ENCODE peak calls at places on chromosome 4, in six cellular contexts. One of them, this sample, is unnamed.
A peak's percentile ranks its signal among the peaks of the same experiment; 100 is the strongest.

GRCh38 chr4:104896623-104897296 is 249.9 kb upstream of the TET2 start:
- DNase-seq in lung: no peak
- DNase-seq in fibroblast of pulmonary artery: no peak
- DNase-seq in brain microvascular endothelial cell: no peak
- DNase-seq in left lung: no peak
- DNase-seq in foreskin fibroblast: no peak
- DNase-seq in this sample: no peak

GRCh38 chr4:175823015-175823741 is 11.1 kb upstream of the GPM6A start:
- DNase-seq in lung: no peak
- DNase-seq in fibroblast of pulmonary artery: no peak
- DNase-seq in brain microvascular endothelial cell: no peak
- DNase-seq in left lung: no peak
- DNase-seq in foreskin fibroblast: no peak
- DNase-seq in this sample: no peak

GRCh38 chr4:17152941-17153340 is 254.5 kb upstream of the LDB2 start:
- DNase-seq in lung: no peak
- DNase-seq in fibroblast of pulmonary artery: no peak
- DNase-seq in brain microvascular endothelial cell: no peak
- DNase-seq in left lung: no peak
- DNase-seq in foreskin fibroblast: no peak
- DNase-seq in this sample: no peak

GRCh38 chr4:145618210-145618911 is 824 bp upstream of the MMAA start:
- DNase-seq in lung: no peak
- DNase-seq in fibroblast of pulmonary artery: peak; percentile 35
- DNase-seq in brain microvascular endothelial cell: no peak
- DNase-seq in left lung: no peak
- DNase-seq in foreskin fibroblast: no peak
- DNase-seq in this sample: no peak

GRCh38 chr4:79298484-79298883 is 27.4 kb downstream of the NAA11 start:
- DNase-seq in lung: no peak
- DNase-seq in fibroblast of pulmonary artery: no peak
- DNase-seq in brain microvascular endothelial cell: no peak
- DNase-seq in left lung: no peak
- DNase-seq in foreskin fibroblast: no peak
- DNase-seq in this sample: no peak

GRCh38 chr4:130028552-130028951 is 932.6 kb downstream of the C4orf33 start:
- DNase-seq in lung: no peak
- DNase-seq in fibroblast of pulmonary artery: no peak
- DNase-seq in brain microvascular endothelial cell: no peak
- DNase-seq in left lung: no peak
- DNase-seq in foreskin fibroblast: no peak
- DNase-seq in this sample: no peak

GRCh38 chr4:137370206-137370633 is 162.1 kb downstream of the PCDH18 start:
- DNase-seq in lung: no peak
- DNase-seq in fibroblast of pulmonary artery: peak; percentile 65
- DNase-seq in brain microvascular endothelial cell: no peak
- DNase-seq in left lung: no peak
- DNase-seq in foreskin fibroblast: peak; percentile 71
- DNase-seq in this sample: peak; percentile 71

GRCh38 chr4:128859887-128860774 is 50.6 kb downstream of the JADE1 start:
- DNase-seq in lung: no peak
- DNase-seq in fibroblast of pulmonary artery: peak; percentile 63
- DNase-seq in brain microvascular endothelial cell: no peak
- DNase-seq in left lung: no peak
- DNase-seq in foreskin fibroblast: peak; percentile 69
- DNase-seq in this sample: no peak

GRCh38 chr4:109875106-109875505 is 27.2 kb downstream of the LRIT3 start:
- DNase-seq in lung: no peak
- DNase-seq in fibroblast of pulmonary artery: no peak
- DNase-seq in brain microvascular endothelial cell: no peak
- DNase-seq in left lung: no peak
- DNase-seq in foreskin fibroblast: no peak
- DNase-seq in this sample: no peak

GRCh38 chr4:119105605-119106004 is 30.0 kb upstream of the MYOZ2 start:
- DNase-seq in lung: no peak
- DNase-seq in fibroblast of pulmonary artery: peak; percentile 53
- DNase-seq in brain microvascular endothelial cell: no peak
- DNase-seq in left lung: no peak
- DNase-seq in foreskin fibroblast: peak; percentile 21
- DNase-seq in this sample: no peak

GRCh38 chr4:56570041-56570440 is 64.5 kb downstream of the ARL9 start:
- DNase-seq in lung: no peak
- DNase-seq in fibroblast of pulmonary artery: peak; percentile 41
- DNase-seq in brain microvascular endothelial cell: peak; percentile 82
- DNase-seq in left lung: no peak
- DNase-seq in foreskin fibroblast: no peak
- DNase-seq in this sample: no peak

GRCh38 chr4:170875868-170876267 is 786.1 kb upstream of the AADAT start:
- DNase-seq in lung: no peak
- DNase-seq in fibroblast of pulmonary artery: no peak
- DNase-seq in brain microvascular endothelial cell: no peak
- DNase-seq in left lung: no peak
- DNase-seq in foreskin fibroblast: no peak
- DNase-seq in this sample: peak; percentile 13
- TF ChIP-seq CTCF in lung: no peak
- TF ChIP-seq CTCF in fibroblast of pulmonary artery: no peak
- TF ChIP-seq CTCF in brain microvascular endothelial cell: peak; percentile 50
- TF ChIP-seq CTCF in left lung: no peak
- TF ChIP-seq CTCF in foreskin fibroblast: no peak
- TF ChIP-seq CTCF in this sample: no peak

GRCh38 chr4:48943387-48943786 is 36.8 kb upstream of the OCIAD2 start:
- DNase-seq in lung: no peak
- DNase-seq in fibroblast of pulmonary artery: no peak
- DNase-seq in brain microvascular endothelial cell: no peak
- DNase-seq in left lung: no peak
- DNase-seq in foreskin fibroblast: no peak
- DNase-seq in this sample: peak; percentile 52
- TF ChIP-seq CTCF in lung: no peak
- TF ChIP-seq CTCF in fibroblast of pulmonary artery: peak; percentile 9
- TF ChIP-seq CTCF in brain microvascular endothelial cell: peak; percentile 56
- TF ChIP-seq CTCF in left lung: no peak
- TF ChIP-seq CTCF in foreskin fibroblast: peak; percentile 12
- TF ChIP-seq CTCF in this sample: peak; percentile 40

GRCh38 chr4:96035727-96036126 is 195.8 kb downstream of the PDHA2 start:
- DNase-seq in lung: no peak
- DNase-seq in fibroblast of pulmonary artery: peak; percentile 59
- DNase-seq in brain microvascular endothelial cell: peak; percentile 3
- DNase-seq in left lung: no peak
- DNase-seq in foreskin fibroblast: no peak
- DNase-seq in this sample: peak; percentile 51
- TF ChIP-seq CTCF in lung: no peak
- TF ChIP-seq CTCF in fibroblast of pulmonary artery: peak; percentile 52
- TF ChIP-seq CTCF in brain microvascular endothelial cell: peak; percentile 40
- TF ChIP-seq CTCF in left lung: no peak
- TF ChIP-seq CTCF in foreskin fibroblast: no peak
- TF ChIP-seq CTCF in this sample: peak; percentile 36

DNA sequence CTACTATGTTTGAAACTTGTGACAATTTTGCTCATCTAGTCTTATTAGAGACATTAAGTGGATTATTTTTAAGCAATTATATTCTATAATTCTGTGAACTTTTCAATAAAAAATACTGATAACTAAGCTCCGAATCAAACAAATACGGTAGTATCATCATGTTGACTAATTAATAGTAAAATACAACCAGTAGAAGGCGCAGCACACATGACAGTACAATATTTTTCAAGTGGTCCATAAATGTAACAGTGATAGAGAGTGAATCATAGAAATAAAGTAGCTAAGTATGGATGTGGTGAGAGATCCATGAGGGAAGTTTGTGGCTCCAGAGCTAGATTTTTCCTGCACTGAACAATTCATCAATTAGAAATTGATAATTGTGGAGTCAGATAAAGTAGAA is 666.2 kb downstream of the KCTD8 start:
- DNase-seq in lung: no peak
- DNase-seq in fibroblast of pulmonary artery: peak; percentile 8
- DNase-seq in brain microvascular endothelial cell: no peak
- DNase-seq in left lung: no peak
- DNase-seq in foreskin fibroblast: no peak
- DNase-seq in this sample: no peak
- TF ChIP-seq CTCF in lung: no peak
- TF ChIP-seq CTCF in fibroblast of pulmonary artery: no peak
- TF ChIP-seq CTCF in brain microvascular endothelial cell: no peak
- TF ChIP-seq CTCF in left lung: no peak
- TF ChIP-seq CTCF in foreskin fibroblast: no peak
- TF ChIP-seq CTCF in this sample: no peak